ENCODE peak calls at places on chromosomes 4 and X, in eight cellular contexts. F is GM10248, Z is vagina, X is heart right ventricle, O is MCF 10A, D is BE2C, S is lower leg skin, K is tibial artery. J is an unnamed sample.

GRCh38 chrX:71163010-71163409 is 18.4 kb downstream of the NLGN3 start:
- DNase-seq in F (no peak), Z (no peak), X (no peak), O (no peak), D (no peak), S (no peak), K (no peak), J (no peak)

GRCh38 chr4:185822791-185823190 is 10.8 kb upstream of the SORBS2 start:
- DNase-seq in F (no peak), Z (no peak), X (no peak), O (no peak), D (no peak), S (no peak), K (no peak), J (no peak)

GRCh38 chrX:69125094-69125493 is 40.2 kb downstream of the PJA1 start:
- DNase-seq in F (no peak), Z (no peak), X (no peak), O (no peak), D (no peak), S (no peak), K (no peak), J (no peak)

GRCh38 chrX:131650637-131651410 is 107.0 kb downstream of the OR13H1 start:
- DNase-seq in F (no peak), Z (no peak), X (no peak), O (no peak), D (no peak), S (no peak), K (no peak), J (no peak)

GRCh38 chr4:159298502-159298901 is 195.6 kb downstream of the RAPGEF2 start:
- DNase-seq in F (no peak), Z (no peak), X (no peak), O (peak; percentile 67), D (no peak), S (no peak), K (no peak), J (no peak)

GRCh38 chr4:24885342-24885741 is 27.5 kb downstream of the CCDC149 start:
- DNase-seq in F (no peak), Z (no peak), X (no peak), O (no peak), D (no peak), S (no peak), K (no peak), J (no peak)

GRCh38 chr4:7549866-7550265 is 115.1 kb upstream of the PSAPL1 start:
- DNase-seq in F (no peak), Z (no peak), X (no peak), O (no peak), D (no peak), S (no peak), K (no peak), J (no peak)

GRCh38 chrX:81174286-81174685 is 27.4 kb downstream of the HMGN5 start:
- DNase-seq in F (no peak), Z (no peak), X (no peak), O (peak; percentile 30), D (no peak), S (no peak), K (no peak), J (peak; percentile 4)

GRCh38 chr4:29131304-29131703 is 1588.9 kb upstream of the PCDH7 start:
- DNase-seq in F (no peak), Z (no peak), X (no peak), O (peak; percentile 1), D (no peak), S (no peak), K (no peak), J (no peak)

GRCh38 chr4:6999172-7000086 is 43.7 kb upstream of the TADA2B start:
- DNase-seq in F (no peak), Z (no peak), X (no peak), O (peak; percentile 88), D (no peak), S (no peak), K (no peak), J (no peak)

GRCh38 chr4:65018313-65018712 is 609.1 kb upstream of the TECRL start:
- DNase-seq in F (no peak), Z (no peak), X (no peak), O (no peak), D (no peak), S (no peak), K (no peak), J (no peak)

GRCh38 chr4:73448448-73449203 is 12.6 kb downstream of the AFP start:
- DNase-seq in F (no peak), Z (no peak), X (no peak), O (no peak), D (no peak), S (no peak), K (no peak), J (no peak)

GRCh38 chr4:123471655-123472054 is 75.1 kb downstream of the SPRY1 start:
- DNase-seq in F (no peak), Z (no peak), X (no peak), O (no peak), D (no peak), S (no peak), K (no peak), J (no peak)

GRCh38 chr4:60605651-60606354 is 594.3 kb upstream of the ADGRL3 start:
- DNase-seq in F (no peak), Z (no peak), X (no peak), O (peak; percentile 3), D (no peak), S (no peak), K (no peak), J (no peak)

GRCh38 chr4:154622598-154622997 is 10.1 kb upstream of the FGG start:
- DNase-seq in F (peak; percentile 52), Z (no peak), X (no peak), O (peak; percentile 67), D (no peak), S (no peak), K (no peak), J (peak; percentile 50)

GRCh38 chr4:36385951-36386561 is 104.6 kb downstream of the DTHD1 start:
- DNase-seq in F (peak; percentile 25), Z (no peak), X (no peak), O (no peak), D (no peak), S (no peak), K (no peak), J (peak; percentile 28)

GRCh38 chrX:3811331-3812311 is 98.2 kb upstream of the PRKX start:
- DNase-seq in F (peak; percentile 57), Z (no peak), X (no peak), O (peak; percentile 23), D (peak; percentile 14), S (no peak), K (no peak), J (peak; percentile 64)

GRCh38 chr4:27066591-27066990 is 205.9 kb downstream of the STIM2 start:
- DNase-seq in F (no peak), Z (no peak), X (no peak), O (peak; percentile 11), D (no peak), S (peak; percentile 72), K (peak; percentile 67), J (no peak)

GRCh38 chrX:105038672-105039328 is 181.7 kb downstream of the TEX13A start:
- DNase-seq in F (no peak), Z (no peak), X (no peak), O (no peak), D (no peak), S (no peak), K (no peak), J (no peak)

GRCh38 chr4:12956026-12956425 is 528.1 kb downstream of the RAB28 start:
- DNase-seq in F (no peak), Z (no peak), X (no peak), O (no peak), D (no peak), S (no peak), K (no peak), J (no peak)

GRCh38 chr4:16233569-16234177 is 7.4 kb upstream of the TAPT1 start:
- DNase-seq in F (no peak), Z (no peak), X (no peak), O (no peak), D (no peak), S (no peak), K (no peak), J (no peak)

GRCh38 chr4:157072002-157072401 is 3.9 kb upstream of the GLRB start:
- DNase-seq in F (no peak), Z (no peak), X (no peak), O (peak; percentile 27), D (no peak), S (no peak), K (no peak), J (no peak)

GRCh38 chrX:154840856-154841255 is 6.4 kb upstream of the SMIM9 start:
- DNase-seq in F (peak; percentile 33), Z (no peak), X (no peak), O (peak; percentile 63), D (no peak), S (no peak), K (no peak), J (peak; percentile 45)

GRCh38 chr4:95293014-95293413 is 255.8 kb downstream of the UNC5C start:
- DNase-seq in F (no peak), Z (no peak), X (no peak), O (no peak), D (no peak), S (no peak), K (no peak), J (no peak)
- TF ChIP-seq CTCF in F (no peak), Z (no peak), X (no peak), O (no peak), D (no peak), S (no peak), K (no peak), J (no peak)

DNA sequence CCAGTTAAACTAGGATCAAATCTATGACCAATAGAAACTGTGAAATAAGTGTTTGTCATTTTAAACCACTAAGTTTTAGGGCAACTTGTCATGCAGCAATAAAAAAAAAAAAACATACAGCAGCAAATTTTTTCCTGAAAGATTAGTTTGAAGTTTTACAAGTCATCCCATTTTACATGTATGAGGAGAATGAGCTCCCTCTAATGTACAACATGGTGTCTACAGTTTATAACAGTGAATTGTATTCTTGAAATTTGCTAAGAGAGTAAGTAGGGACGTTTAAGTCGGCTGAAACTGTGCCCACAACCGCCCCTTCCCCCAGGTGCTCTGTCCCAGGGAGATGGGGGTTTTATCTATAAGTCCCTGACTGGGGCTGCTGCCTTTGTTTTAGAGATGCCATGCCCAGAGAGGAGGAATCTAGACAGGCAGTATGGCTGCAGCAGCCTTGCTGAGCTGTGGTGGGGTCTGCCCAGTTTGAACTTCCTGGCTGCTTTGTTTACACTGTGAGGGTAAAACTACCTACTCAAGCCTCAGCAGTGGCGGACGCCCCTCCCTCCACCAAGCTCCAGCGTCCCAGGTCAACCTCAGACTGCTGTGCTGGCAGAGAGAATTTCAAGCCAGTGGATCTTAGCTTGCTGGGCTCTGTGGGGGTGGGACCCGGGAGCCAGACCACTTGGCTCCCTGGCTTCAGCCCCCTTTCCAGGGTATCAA is 499.3 kb upstream of the CT83 start:
- DNase-seq in F (no peak), Z (no peak), X (no peak), O (peak; percentile 16), D (no peak), S (no peak), K (no peak), J (no peak)
- TF ChIP-seq CTCF in F (no peak), Z (no peak), X (no peak), O (peak; percentile 19), D (no peak), S (no peak), K (no peak), J (no peak)

GRCh38 chr4:31674313-31674947 is 954.3 kb downstream of the PCDH7 start:
- DNase-seq in F (peak; percentile 2), Z (no peak), X (no peak), O (peak; percentile 43), D (peak; percentile 12), S (no peak), K (no peak), J (peak; percentile 9)
- TF ChIP-seq CTCF in F (peak; percentile 20), Z (no peak), X (peak; percentile 41), O (peak; percentile 56), D (peak; percentile 59), S (no peak), K (peak; percentile 49), J (peak; percentile 27)

GRCh38 chrX:40471965-40472648 is 108.7 kb upstream of the ATP6AP2 start:
- DNase-seq in F (peak; percentile 30), Z (no peak), X (no peak), O (peak; percentile 25), D (peak; percentile 64), S (no peak), K (no peak), J (peak; percentile 42)
- TF ChIP-seq CTCF in F (peak; percentile 24), Z (no peak), X (peak; percentile 23), O (no peak), D (peak; percentile 27), S (no peak), K (no peak), J (no peak)